ENCODE peak calls at places on chromosomes 5 and 9, in five cellular contexts. F is H4; G is stimulated activated CD4-positive, alpha-beta T cell treated with anti-CD3 and anti-CD28 coated beads, Interleukin-2, amount 100 ng/mL, for 48 hours; O is activated gamma-delta T cell treated with Interleukin-2 at 50 U/mL for 16 hours; K is AG04449. B is an unnamed sample.

GRCh38 chr9:21244841-21245240 is 5.0 kb upstream of the IFNA14 start:
- DNase-seq in F (no peak), G (no peak), O (no peak), K (no peak), B (no peak)

GRCh38 chr5:57887851-57888621 is 405.4 kb upstream of the ACTBL2 start:
- DNase-seq in F (peak), G (no peak), O (no peak), K (no peak), B (peak)

GRCh38 chr9:93622725-93623124 is 46.3 kb downstream of the PHF2 start:
- DNase-seq in F (no peak), G (no peak), O (no peak), K (no peak), B (no peak)

GRCh38 chr5:31052937-31053658 is 140.4 kb upstream of the CDH6 start:
- DNase-seq in F (no peak), G (no peak), O (no peak), K (no peak), B (no peak)

GRCh38 chr9:7146582-7146981 is 388.8 kb downstream of the KDM4C start:
- DNase-seq in F (no peak), G (no peak), O (no peak), K (no peak), B (no peak)

GRCh38 chr5:159909126-159909525 is 7.2 kb upstream of the ADRA1B start:
- DNase-seq in F (no peak), G (no peak), O (no peak), K (no peak), B (no peak)

GRCh38 chr9:128409998-128410397 is 10.7 kb upstream of the CERCAM start:
- DNase-seq in F (no peak), G (no peak), O (no peak), K (no peak), B (peak)

GRCh38 chr9:98807070-98807810 is at the start of gene GALNT12:
- DNase-seq in F (no peak), G (peak), O (peak), K (no peak), B (peak)

GRCh38 chr9:104868303-104868686 is 59.7 kb downstream of the ABCA1 start:
- DNase-seq in F (no peak), G (no peak), O (no peak), K (no peak), B (no peak)

GRCh38 chr5:21823588-21823987 is 1029.6 kb downstream of the CDH12 start:
- DNase-seq in F (no peak), G (no peak), O (no peak), K (no peak), B (no peak)

GRCh38 chr9:130421802-130422276 is 22.9 kb upstream of the ASS1 start:
- DNase-seq in F (no peak), G (no peak), O (no peak), K (peak), B (peak)

GRCh38 chr5:154478224-154478565 is at the start of gene HAND1:
- DNase-seq in F (peak), G (no peak), O (no peak), K (no peak), B (no peak)

GRCh38 chr5:178383301-178383918 is 150.8 kb upstream of the PHYKPL start:
- DNase-seq in F (no peak), G (no peak), O (no peak), K (no peak), B (no peak)

GRCh38 chr5:41157272-41157671 is 56.1 kb downstream of the C6 start:
- DNase-seq in F (no peak), G (no peak), O (no peak), K (no peak), B (no peak)

GRCh38 chr5:102959055-102959454 is 160.9 kb downstream of the GIN1 start:
- DNase-seq in F (peak), G (no peak), O (no peak), K (peak), B (no peak)

GRCh38 chr5:78829811-78830499 is 155.2 kb downstream of the ARSB start:
- DNase-seq in F (peak), G (no peak), O (no peak), K (no peak), B (no peak)

GRCh38 chr9:14258156-14258555 is 55.8 kb downstream of the NFIB start:
- DNase-seq in F (no peak), G (no peak), O (no peak), K (no peak), B (no peak)

GRCh38 chr5:175107865-175108264 is 336.1 kb downstream of the DRD1 start:
- DNase-seq in F (no peak), G (no peak), O (no peak), K (no peak), B (no peak)

GRCh38 chr5:164119806-164120440 is 614.5 kb downstream of the MAT2B start:
- DNase-seq in F (peak), G (no peak), O (no peak), K (peak), B (peak)

GRCh38 chr5:181114844-181115778 is 15.9 kb downstream of the OR2V1 start:
- DNase-seq in F (peak), G (no peak), O (no peak), K (no peak), B (no peak)

GRCh38 chr5:138351056-138351455 is 1.4 kb upstream of the KDM3B start:
- DNase-seq in F (no peak), G (no peak), O (no peak), K (peak), B (no peak)

GRCh38 chr9:134222018-134222573 is 57.7 kb upstream of the RNU6ATAC start:
- DNase-seq in F (no peak), G (no peak), O (no peak), K (no peak), B (no peak)

GRCh38 chr5:132883261-132883834 is 9.9 kb downstream of the LEAP2 start:
- DNase-seq in F (peak), G (no peak), O (peak), K (no peak), B (peak)

GRCh38 chr9:117189121-117189520 is 225.7 kb downstream of the ASTN2 start:
- DNase-seq in F (no peak), G (no peak), O (no peak), K (no peak), B (no peak)

GRCh38 chr9:126635061-126635460 is 21.3 kb downstream of the LMX1B start:
- DNase-seq in F (no peak), G (no peak), O (no peak), K (no peak), B (no peak)

GRCh38 chr5:54844905-54845566 is 140.4 kb downstream of the ESM1 start:
- DNase-seq in F (peak), G (no peak), O (no peak), K (no peak), B (no peak)

GRCh38 chr9:97518909-97519307 is 17.4 kb downstream of the TMOD1 start:
- DNase-seq in F (peak), G (no peak), O (no peak), K (peak), B (no peak)

GRCh38 chr5:95846554-95847260 is 24.2 kb upstream of the GLRX start:
- DNase-seq in F (peak), G (peak), O (peak), K (no peak), B (peak)

GRCh38 chr9:33375238-33375840 is 27.0 kb downstream of the AQP7 start:
- DNase-seq in F (no peak), G (no peak), O (no peak), K (no peak), B (peak)

GRCh38 chr5:65126670-65127069 is 355.1 kb downstream of the ADAMTS6 start:
- DNase-seq in F (no peak), G (no peak), O (no peak), K (no peak), B (peak)

GRCh38 chr9:6735422-6735821 is 22.4 kb upstream of the KDM4C start:
- DNase-seq in F (no peak), G (no peak), O (no peak), K (no peak), B (no peak)